ENCODE peak calls at places on chromosomes 2 and 18, in ten cellular contexts. F, J, M, U, O, Z, B, C, X and E are unnamed samples. For H3K9me3, the result is how much of the 10 kb centered on the place peaks cover.

GRCh38 chr2:215607790-215608189 is 171.9 kb upstream of the FN1 start:
- DNase-seq in F (no peak), J (no peak), M (no peak), U (no peak), O (no peak), Z (no peak), B (peak), C (no peak), X (no peak), E (no peak)

GRCh38 chr2:63440612-63441011 is 147.7 kb downstream of the WDPCP start:
- DNase-seq in F (no peak), J (no peak), M (no peak), U (no peak), O (no peak), Z (no peak), B (peak), C (no peak), X (no peak), E (no peak)

GRCh38 chr2:195861821-195862220 is 204.8 kb downstream of the SLC39A10 start:
- DNase-seq in F (no peak), J (no peak), M (no peak), U (no peak), O (no peak), Z (no peak), B (peak), C (no peak), X (no peak), E (no peak)

GRCh38 chr2:158325031-158325781 is 131.3 kb downstream of the CCDC148 start:
- DNase-seq in F (no peak), J (no peak), M (no peak), U (no peak), O (no peak), Z (no peak), B (peak), C (no peak), X (no peak), E (no peak)

GRCh38 chr2:148455791-148456190 is 188.8 kb upstream of the EPC2 start:
- DNase-seq in F (no peak), J (no peak), M (no peak), U (no peak), O (no peak), Z (no peak), B (peak), C (no peak), X (no peak), E (no peak)

GRCh38 chr2:172427990-172428840 is 829 bp downstream of the ITGA6 start:
- DNase-seq in F (no peak), J (peak), M (peak), U (no peak), O (peak), Z (peak), B (no peak), C (peak), X (peak), E (peak)

GRCh38 chr2:115314157-115314556 is 871.7 kb downstream of the DPP10 start:
- DNase-seq in F (no peak), J (no peak), M (no peak), U (no peak), O (no peak), Z (no peak), B (no peak), C (no peak), X (no peak), E (no peak)

GRCh38 chr2:74831693-74832530 is 2.0 kb upstream of the HK2 start:
- DNase-seq in F (no peak), J (no peak), M (no peak), U (no peak), O (no peak), Z (no peak), B (peak), C (no peak), X (no peak), E (no peak)

GRCh38 chr18:8654482-8655451 is 45.5 kb downstream of the RAB12 start:
- DNase-seq in F (peak), J (no peak), M (no peak), U (no peak), O (no peak), Z (no peak), B (peak), C (no peak), X (no peak), E (no peak)

GRCh38 chr2:113176696-113177355 is 3.1 kb downstream of the PSD4 start:
- DNase-seq in F (no peak), J (no peak), M (no peak), U (no peak), O (no peak), Z (no peak), B (no peak), C (no peak), X (no peak), E (no peak)

GRCh38 chr2:83686863-83687262 is 772.2 kb downstream of the SUCLG1 start:
- DNase-seq in F (no peak), J (no peak), M (no peak), U (no peak), O (no peak), Z (no peak), B (no peak), C (peak), X (no peak), E (no peak)

GRCh38 chr2:195660265-195660890 is 3.4 kb downstream of the SLC39A10 start:
- DNase-seq in F (peak), J (peak), M (peak), U (peak), O (peak), Z (peak), B (peak), C (peak), X (peak), E (peak)

GRCh38 chr2:229980440-229981184 is 58.3 kb downstream of the FBXO36 start:
- DNase-seq in F (no peak), J (no peak), M (no peak), U (peak), O (no peak), Z (peak), B (peak), C (peak), X (peak), E (no peak)

GRCh38 chr18:41075212-41075611 is 879.8 kb upstream of the PIK3C3 start:
- DNase-seq in F (no peak), J (no peak), M (no peak), U (no peak), O (no peak), Z (no peak), B (peak), C (no peak), X (no peak), E (no peak)

GRCh38 chr18:48961547-48961946 is 10.8 kb upstream of the SMAD7 start:
- DNase-seq in F (no peak), J (no peak), M (no peak), U (no peak), O (no peak), Z (no peak), B (peak), C (no peak), X (no peak), E (no peak)

GRCh38 chr2:191264647-191265079 is 19.5 kb downstream of the MYO1B start:
- DNase-seq in F (no peak), J (no peak), M (no peak), U (no peak), O (no peak), Z (no peak), B (peak), C (no peak), X (no peak), E (no peak)

GRCh38 chr18:7809978-7810377 is 242.9 kb downstream of the PTPRM start:
- DNase-seq in F (no peak), J (no peak), M (no peak), U (no peak), O (no peak), Z (no peak), B (no peak), C (no peak), X (no peak), E (no peak)

GRCh38 chr2:121530210-121530562 is 494 bp upstream of the RNU4ATAC start:
- DNase-seq in F (no peak), J (no peak), M (no peak), U (peak), O (no peak), Z (peak), B (peak), C (no peak), X (peak), E (peak)

GRCh38 chr2:241980193-241980592 is 110.7 kb downstream of the RTP5 start:
- DNase-seq in F (no peak), J (no peak), M (no peak), U (no peak), O (no peak), Z (no peak), B (no peak), C (no peak), X (no peak), E (no peak)

GRCh38 chr18:70433001-70433400 is 144.2 kb downstream of the SOCS6 start:
- DNase-seq in F (no peak), J (no peak), M (no peak), U (no peak), O (no peak), Z (no peak), B (no peak), C (no peak), X (no peak), E (no peak)

GRCh38 chr2:231370749-231371429 is 24.6 kb upstream of the B3GNT7 start:
- DNase-seq in F (no peak), J (peak), M (no peak), U (no peak), O (no peak), Z (no peak), B (no peak), C (no peak), X (no peak), E (no peak)

GRCh38 chr2:170456914-170457313 is 258.2 kb upstream of the SP5 start:
- DNase-seq in F (no peak), J (no peak), M (no peak), U (no peak), O (no peak), Z (no peak), B (no peak), C (no peak), X (no peak), E (no peak)

GRCh38 chr2:222383255-222383654 is 41.1 kb upstream of the SGPP2 start:
- DNase-seq in F (no peak), J (no peak), M (no peak), U (no peak), O (no peak), Z (no peak), B (no peak), C (no peak), X (no peak), E (no peak)

GRCh38 chr2:201156051-201156450 is 26.9 kb upstream of the CASP10 start:
- DNase-seq in F (no peak), J (no peak), M (no peak), U (no peak), O (no peak), Z (no peak), B (no peak), C (no peak), X (no peak), E (no peak)

GRCh38 chr2:114421781-114422180 is 20.7 kb upstream of the DPP10 start:
- DNase-seq in F (no peak), J (no peak), M (no peak), U (no peak), O (no peak), Z (no peak), B (no peak), C (no peak), X (no peak), E (no peak)

GRCh38 chr2:209671280-209671679 is 100.4 kb upstream of the UNC80 start:
- DNase-seq in F (no peak), J (no peak), M (no peak), U (no peak), O (no peak), Z (no peak), B (no peak), C (no peak), X (no peak), E (no peak)

DNA sequence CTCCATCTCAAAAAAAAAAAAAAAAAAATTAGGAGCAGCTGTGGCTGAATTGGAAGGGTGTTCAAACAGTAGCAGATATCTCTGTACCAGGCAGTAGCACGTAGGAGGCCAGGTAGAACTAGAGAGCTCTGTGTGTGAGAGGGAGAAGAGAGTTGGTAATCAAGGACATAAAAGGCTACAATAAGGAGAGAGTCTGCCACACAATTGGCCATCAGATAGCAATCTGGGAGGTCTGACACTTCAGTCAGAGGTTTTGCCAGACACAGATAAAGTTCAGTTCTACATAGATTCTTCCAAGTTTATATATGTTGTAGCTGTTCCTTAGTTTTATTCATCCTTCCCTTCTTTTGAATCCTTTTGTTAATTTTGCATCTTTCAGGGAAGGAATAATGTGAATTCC is 600.2 kb upstream of the GCFC2 start:
- DNase-seq in F (no peak), J (no peak), M (no peak), U (no peak), O (no peak), Z (no peak), B (no peak), C (no peak), X (no peak), E (no peak)
- H3K9me3 ChIP-seq in F (under half), J (under half), M (under half), U (under half), O (under half), Z (under half), B (under half), C (under half), X (under half), E (under half)

DNA sequence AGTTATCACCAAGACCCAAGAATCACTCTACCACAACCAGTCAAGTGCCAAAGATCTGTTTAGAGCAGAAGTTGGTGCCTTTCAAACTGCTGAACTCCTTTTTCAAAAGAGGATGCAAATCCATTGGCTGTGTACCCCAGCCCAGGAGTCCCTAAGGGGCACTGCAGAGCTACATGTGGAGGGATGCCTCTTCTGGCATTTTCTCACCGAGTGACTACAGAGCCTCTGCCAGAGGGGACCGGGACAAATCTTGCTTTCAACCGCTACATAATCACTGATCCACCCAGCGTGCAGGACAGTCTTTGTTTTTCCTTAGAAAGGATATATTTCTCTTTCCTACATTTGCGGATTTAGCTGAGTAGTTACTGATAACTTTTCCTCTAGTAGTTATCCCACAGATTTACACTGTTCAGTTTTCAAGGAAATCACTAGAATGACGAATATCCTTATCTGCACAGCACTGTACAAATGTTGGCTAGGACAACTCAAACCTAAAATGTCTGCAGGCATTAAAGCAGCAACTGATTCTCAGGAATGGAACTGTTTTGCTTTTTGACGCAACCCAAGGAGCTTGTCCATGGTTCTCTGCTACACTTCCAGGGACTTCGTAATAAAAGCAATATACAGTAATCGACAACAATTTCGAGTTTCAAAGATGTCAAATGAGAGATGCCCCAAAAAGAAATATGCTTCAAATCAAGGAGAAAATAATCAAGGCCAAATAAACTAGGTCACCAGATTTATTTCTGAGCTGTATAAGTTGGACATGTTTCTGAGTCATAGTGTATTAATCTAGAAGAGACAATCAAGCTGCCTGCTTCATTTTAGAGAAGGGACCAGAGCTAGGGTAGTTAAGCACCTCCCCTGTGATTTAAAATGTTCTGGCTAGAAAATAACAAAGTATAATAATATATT is 24.1 kb downstream of the EPB41L3 start:
- DNase-seq in F (no peak), J (no peak), M (no peak), U (no peak), O (no peak), Z (no peak), B (peak), C (no peak), X (no peak), E (no peak)
- H3K9me3 ChIP-seq in F (under half), J (under half), M (under half), U (under half), O (under half), Z (under half), B (under half), C (under half), X (under half), E (under half)

DNA sequence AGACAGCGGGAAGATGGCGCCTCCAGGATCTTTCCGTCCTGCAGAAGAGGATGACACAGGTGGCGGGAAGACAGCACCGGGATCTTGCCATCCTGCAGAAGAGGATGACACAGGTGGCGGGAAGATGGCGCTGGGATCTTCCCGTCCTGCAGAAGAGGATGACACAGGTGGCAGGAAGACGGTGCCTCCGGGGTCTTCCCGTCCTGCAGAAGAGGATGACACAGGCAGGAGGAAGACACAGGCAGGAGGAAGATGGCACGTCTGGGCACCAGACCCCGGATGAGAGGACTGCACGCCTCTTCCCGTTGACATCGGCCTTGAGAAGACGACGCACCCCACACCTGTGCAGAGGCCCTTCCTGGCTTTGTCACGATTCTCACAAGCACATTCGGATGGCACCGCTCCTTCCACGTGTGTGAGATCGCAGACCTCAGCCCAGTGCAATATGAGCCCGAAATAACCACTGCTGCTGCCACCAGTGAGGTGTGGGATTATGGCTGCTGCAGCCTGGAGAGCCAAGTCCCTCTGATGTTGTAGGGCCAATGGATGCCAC is 79.4 kb upstream of the SNTG2 start:
- DNase-seq in F (no peak), J (no peak), M (peak), U (no peak), O (no peak), Z (no peak), B (no peak), C (no peak), X (no peak), E (no peak)
- H3K9me3 ChIP-seq in F (under half), J (under half), M (under half), U (under half), O (under half), Z (under half), B (under half), C (under half), X (under half), E (under half)

GRCh38 chr2:5969301-5969700 is 277.1 kb downstream of the SOX11 start:
- DNase-seq in F (no peak), J (no peak), M (no peak), U (peak), O (no peak), Z (no peak), B (no peak), C (no peak), X (no peak), E (no peak)
- H3K9me3 ChIP-seq in F (under half), J (under half), M (under half), U (under half), O (under half), Z (under half), B (under half), C (under half), X (under half), E (under half)

GRCh38 chr18:14974576-14974975 is 226.6 kb downstream of the ANKRD30B start:
- DNase-seq in F (no peak), J (no peak), M (no peak), U (peak), O (no peak), Z (no peak), B (no peak), C (no peak), X (no peak), E (no peak)
- H3K9me3 ChIP-seq in F (under half), J (under half), M (under half), U (under half), O (under half), Z (under half), B (under half), C (under half), X (under half), E (under half)

GRCh38 chr2:179243046-179243445 is 21.6 kb downstream of the SESTD1 start:
- DNase-seq in F (no peak), J (no peak), M (no peak), U (no peak), O (no peak), Z (no peak), B (no peak), C (no peak), X (no peak), E (no peak)
- H3K9me3 ChIP-seq in F (under half), J (under half), M (under half), U (under half), O (under half), Z (under half), B (under half), C (under half), X (under half), E (under half)

GRCh38 chr2:22167256-22167655 is 1043.5 kb downstream of the TDRD15 start:
- DNase-seq in F (no peak), J (no peak), M (no peak), U (no peak), O (no peak), Z (no peak), B (no peak), C (no peak), X (no peak), E (no peak)
- H3K9me3 ChIP-seq in F (under half), J (under half), M (under half), U (under half), O (under half), Z (under half), B (under half), C (under half), X (under half), E (under half)

GRCh38 chr2:173955867-173956266 is 9.3 kb downstream of the SP3 start:
- DNase-seq in F (no peak), J (no peak), M (no peak), U (no peak), O (no peak), Z (no peak), B (no peak), C (no peak), X (no peak), E (no peak)

GRCh38 chr2:173957517-173957916 is 7.7 kb downstream of the SP3 start:
- DNase-seq in F (no peak), J (no peak), M (no peak), U (no peak), O (no peak), Z (no peak), B (peak), C (no peak), X (no peak), E (no peak)

GRCh38 chr2:173955004-173955403 is 10.2 kb downstream of the SP3 start:
- DNase-seq in F (no peak), J (no peak), M (no peak), U (no peak), O (no peak), Z (no peak), B (no peak), C (no peak), X (no peak), E (no peak)

GRCh38 chr2:173958198-173958846 is 6.9 kb downstream of the SP3 start:
- DNase-seq in F (no peak), J (no peak), M (no peak), U (no peak), O (no peak), Z (no peak), B (no peak), C (no peak), X (no peak), E (no peak)

DNA sequence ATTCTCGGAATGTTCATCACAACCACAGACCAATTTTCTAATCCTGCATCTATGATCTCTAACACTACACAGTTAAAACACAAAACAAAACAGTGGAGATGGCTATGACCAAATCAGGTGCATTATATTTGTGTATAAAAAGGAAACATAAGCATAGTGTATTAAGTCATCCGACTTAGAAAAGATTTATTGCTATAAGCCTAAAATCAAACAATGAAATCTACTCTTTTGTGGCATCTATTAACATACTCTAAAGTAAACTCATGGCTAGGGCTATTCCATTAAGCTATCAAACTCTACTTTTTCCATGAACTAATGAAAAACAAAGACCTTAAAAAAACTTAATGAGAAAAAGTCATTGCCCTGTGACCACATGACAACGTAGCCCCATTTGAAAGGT is 8.7 kb downstream of the SP3 start:
- DNase-seq in F (no peak), J (no peak), M (no peak), U (no peak), O (no peak), Z (no peak), B (no peak), C (no peak), X (no peak), E (no peak)
- H3K9me3 ChIP-seq in F (under half), J (under half), M (under half), U (under half), O (under half), Z (under half), B (under half), C (under half), X (under half), E (under half)